ENCODE peak calls at places on chromosome 19, in six cellular contexts. One of them, this sample, is unnamed.

GRCh38 chr19:6685962-6686627 is 16.1 kb upstream of the TNFSF14 start:
- DNase-seq in AG08396: no peak
- DNase-seq in T-cell: no peak
- DNase-seq in GF-D8: no peak
- DNase-seq in hypothalamus: no peak
- DNase-seq in activated naive CD4-positive, alpha-beta T cell: no peak
- DNase-seq in this sample: no peak

GRCh38 chr19:37933965-37934364 is 27.0 kb downstream of the SIPA1L3 start:
- DNase-seq in T-cell: no peak
- DNase-seq in GF-D8: no peak
- DNase-seq in activated naive CD4-positive, alpha-beta T cell: no peak
- DNase-seq in AG08396: no peak
- DNase-seq in hypothalamus: no peak
- DNase-seq in this sample: no peak

GRCh38 chr19:43525836-43526771 is 897 bp downstream of the ETHE1 start:
- DNase-seq in activated naive CD4-positive, alpha-beta T cell: no peak
- DNase-seq in T-cell: no peak
- DNase-seq in AG08396: no peak
- DNase-seq in GF-D8: no peak
- DNase-seq in hypothalamus: no peak
- DNase-seq in this sample: no peak

GRCh38 chr19:34408421-34408820 is 4.2 kb downstream of the PDCD2L start:
- DNase-seq in T-cell: no peak
- DNase-seq in activated naive CD4-positive, alpha-beta T cell: no peak
- DNase-seq in hypothalamus: no peak
- DNase-seq in GF-D8: no peak
- DNase-seq in AG08396: no peak
- DNase-seq in this sample: no peak

GRCh38 chr19:53647350-53647749 is 15.6 kb downstream of the DPRX start:
- DNase-seq in activated naive CD4-positive, alpha-beta T cell: no peak
- DNase-seq in AG08396: no peak
- DNase-seq in GF-D8: no peak
- DNase-seq in T-cell: no peak
- DNase-seq in hypothalamus: no peak
- DNase-seq in this sample: no peak

GRCh38 chr19:16887353-16888265 is 1.2 kb upstream of the F2RL3 start:
- DNase-seq in GF-D8: no peak
- DNase-seq in hypothalamus: no peak
- DNase-seq in activated naive CD4-positive, alpha-beta T cell: no peak
- DNase-seq in AG08396: no peak
- DNase-seq in T-cell: no peak
- DNase-seq in this sample: no peak

GRCh38 chr19:6472713-6473112 is 8.6 kb downstream of the CRB3 start:
- DNase-seq in hypothalamus: no peak
- DNase-seq in T-cell: no peak
- DNase-seq in AG08396: no peak
- DNase-seq in activated naive CD4-positive, alpha-beta T cell: no peak
- DNase-seq in GF-D8: no peak
- DNase-seq in this sample: no peak

GRCh38 chr19:57441979-57442752 is 7.0 kb downstream of the ZNF749 start:
- DNase-seq in AG08396: no peak
- DNase-seq in GF-D8: no peak
- DNase-seq in activated naive CD4-positive, alpha-beta T cell: no peak
- DNase-seq in hypothalamus: no peak
- DNase-seq in T-cell: no peak
- DNase-seq in this sample: no peak

GRCh38 chr19:7869910-7870511 is 4.2 kb downstream of the PRR36 start:
- DNase-seq in GF-D8: peak
- DNase-seq in hypothalamus: no peak
- DNase-seq in activated naive CD4-positive, alpha-beta T cell: peak
- DNase-seq in AG08396: no peak
- DNase-seq in T-cell: peak
- DNase-seq in this sample: no peak

GRCh38 chr19:13623686-13624405 is 117.6 kb upstream of the CACNA1A start:
- DNase-seq in activated naive CD4-positive, alpha-beta T cell: no peak
- DNase-seq in GF-D8: no peak
- DNase-seq in AG08396: no peak
- DNase-seq in hypothalamus: no peak
- DNase-seq in T-cell: no peak
- DNase-seq in this sample: no peak

This sample was measured in cortex of kidney.